ENCODE peak calls at places on chromosomes 13 and 19, in six cellular contexts. X, F, O, U, Z and L are unnamed samples.

GRCh38 chr13:113646921-113647340 is 11.1 kb downstream of the ATP4B start:
- DNase-seq in X (no peak), O (no peak), U (no peak), Z (no peak), F (peak; percentile 44), L (no peak)

GRCh38 chr19:28208745-28209144 is 1004.2 kb downstream of the UQCRFS1 start:
- DNase-seq in X (no peak), Z (no peak), F (no peak), U (peak; percentile 44), O (no peak), L (no peak)

GRCh38 chr19:16957855-16958254 is 68.8 kb downstream of the CPAMD8 start:
- DNase-seq in X (no peak), U (no peak), Z (no peak), O (no peak), F (no peak), L (no peak)

GRCh38 chr13:36298535-36299068 is 988 bp upstream of the CCDC169 start:
- DNase-seq in O (no peak), F (no peak), Z (no peak), U (peak; percentile 16), X (no peak), L (peak; percentile 17)

GRCh38 chr13:75566658-75567057 is 17.1 kb downstream of the UCHL3 start:
- DNase-seq in F (no peak), X (no peak), Z (no peak), O (peak; percentile 56), U (peak; percentile 42), L (peak; percentile 44)

GRCh38 chr13:27110056-27110746 is 61.4 kb downstream of the USP12 start:
- DNase-seq in Z (no peak), U (no peak), O (no peak), X (no peak), F (no peak), L (no peak)

GRCh38 chr19:10554760-10555612 is 10.8 kb downstream of the KRI1 start:
- DNase-seq in X (no peak), Z (no peak), U (no peak), O (no peak), F (no peak), L (no peak)

GRCh38 chr13:40468227-40468838 is 198.1 kb downstream of the FOXO1 start:
- DNase-seq in X (no peak), Z (no peak), O (no peak), U (no peak), F (no peak), L (no peak)

GRCh38 chr13:107205318-107206112 is 637.6 kb upstream of the ARGLU1 start:
- DNase-seq in F (peak; percentile 70), Z (peak; percentile 57), U (peak; percentile 43), O (peak; percentile 45), X (peak; percentile 11), L (peak; percentile 61)

GRCh38 chr13:21595546-21595822 is 8.5 kb downstream of the MICU2 start:
- DNase-seq in O (no peak), U (no peak), F (no peak), X (no peak), Z (no peak), L (no peak)